ENCODE peak calls at places on chromosomes 2 and 18, in five cellular contexts. C is fibroblast of lung; X is lung; N is CD8-positive, alpha-beta T cell; V is AG04450. M is an unnamed sample.

GRCh38 chr2:88690591-88691338 is 708 bp upstream of the RPIA start:
- DNase-seq in C (no peak), X (no peak), N (peak), V (no peak), M (peak)

GRCh38 chr2:207230261-207231105 is 64.7 kb upstream of the KLF7 start:
- DNase-seq in C (no peak), X (no peak), N (no peak), V (no peak), M (no peak)

GRCh38 chr2:14288016-14288415 is 344.5 kb upstream of the LRATD1 start:
- DNase-seq in C (no peak), X (peak), N (no peak), V (no peak), M (no peak)

GRCh38 chr2:236369606-236370005 is 105.4 kb upstream of the ASB18 start:
- DNase-seq in C (no peak), X (peak), N (no peak), V (no peak), M (peak)

GRCh38 chr18:78652001-78652545 is 327.5 kb upstream of the SALL3 start:
- DNase-seq in C (no peak), X (no peak), N (no peak), V (no peak), M (no peak)

GRCh38 chr2:44450806-44451205 is 89.1 kb downstream of the CAMKMT start:
- DNase-seq in C (peak), X (no peak), N (no peak), V (no peak), M (no peak)

GRCh38 chr18:31680836-31681568 is 3.4 kb downstream of the B4GALT6 start:
- DNase-seq in C (no peak), X (no peak), N (no peak), V (no peak), M (peak)

GRCh38 chr18:51211552-51211951 is 14.1 kb upstream of the MEX3C start:
- DNase-seq in C (peak), X (peak), N (peak), V (no peak), M (peak)

GRCh38 chr2:137769406-137769805 is 194.9 kb upstream of the HNMT start:
- DNase-seq in C (no peak), X (no peak), N (no peak), V (no peak), M (no peak)

GRCh38 chr2:64179582-64180321 is 35.5 kb upstream of the PELI1 start:
- DNase-seq in C (no peak), X (no peak), N (no peak), V (no peak), M (no peak)

GRCh38 chr2:232085826-232086425 is 124.4 kb downstream of the DIS3L2 start:
- DNase-seq in C (no peak), X (no peak), N (no peak), V (no peak), M (no peak)

GRCh38 chr2:73283545-73284295 is 558 bp downstream of the FBXO41 start:
- DNase-seq in C (no peak), X (no peak), N (no peak), V (no peak), M (no peak)

GRCh38 chr2:69007603-69008002 is 5.4 kb upstream of the ANTXR1 start:
- DNase-seq in C (peak), X (no peak), N (no peak), V (no peak), M (no peak)

GRCh38 chr2:48406096-48406495 is 123.9 kb upstream of the STON1 start:
- DNase-seq in C (no peak), X (no peak), N (no peak), V (no peak), M (no peak)

DNA sequence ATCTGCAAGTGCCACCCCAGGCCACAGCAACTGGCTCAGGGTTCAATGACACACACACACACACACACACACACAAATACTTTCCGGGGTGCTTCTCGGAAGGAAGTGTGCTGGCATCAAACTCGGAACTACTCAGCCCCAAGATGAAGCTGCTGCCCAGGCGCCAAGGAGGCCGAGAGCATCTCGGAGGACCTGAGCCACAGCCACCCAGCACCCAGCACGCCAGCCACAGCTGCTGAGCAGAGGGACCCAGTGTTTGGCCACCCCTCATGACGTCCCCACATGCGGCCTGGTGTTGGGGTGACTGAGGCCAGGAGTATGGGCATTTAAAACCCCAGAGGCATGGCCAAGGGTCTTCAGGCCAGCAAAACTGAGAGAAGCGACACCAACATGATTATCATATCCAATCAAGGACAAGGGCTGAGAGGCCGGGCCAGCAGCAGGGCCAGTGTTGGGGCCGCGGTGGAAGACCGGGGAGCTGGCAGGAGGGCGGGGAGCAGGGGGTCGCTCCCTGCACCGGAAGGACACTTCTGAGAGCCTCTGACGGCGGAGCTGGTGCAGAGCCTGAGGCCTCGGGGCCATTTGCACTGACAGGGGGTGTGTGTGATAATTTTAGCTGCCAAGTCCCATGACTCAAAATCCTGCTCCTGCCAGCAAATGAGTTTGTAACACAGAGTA is 61.8 kb downstream of the BIN1 start:
- DNase-seq in C (peak), X (no peak), N (no peak), V (no peak), M (no peak)
- H3K27ac ChIP-seq in C (no peak), X (no peak), N (no peak), V (no peak), M (no peak)

GRCh38 chr2:16726147-16726546 is 60.5 kb upstream of the CYRIA start:
- DNase-seq in C (no peak), X (no peak), N (no peak), V (no peak), M (no peak)

GRCh38 chr2:16725549-16725948 is 59.9 kb upstream of the CYRIA start:
- DNase-seq in C (no peak), X (no peak), N (no peak), V (no peak), M (no peak)

GRCh38 chr2:16719409-16719808 is 53.8 kb upstream of the CYRIA start:
- DNase-seq in C (no peak), X (no peak), N (no peak), V (no peak), M (no peak)

GRCh38 chr2:16722121-16722520 is 56.5 kb upstream of the CYRIA start:
- DNase-seq in C (no peak), X (no peak), N (no peak), V (no peak), M (no peak)

DNA sequence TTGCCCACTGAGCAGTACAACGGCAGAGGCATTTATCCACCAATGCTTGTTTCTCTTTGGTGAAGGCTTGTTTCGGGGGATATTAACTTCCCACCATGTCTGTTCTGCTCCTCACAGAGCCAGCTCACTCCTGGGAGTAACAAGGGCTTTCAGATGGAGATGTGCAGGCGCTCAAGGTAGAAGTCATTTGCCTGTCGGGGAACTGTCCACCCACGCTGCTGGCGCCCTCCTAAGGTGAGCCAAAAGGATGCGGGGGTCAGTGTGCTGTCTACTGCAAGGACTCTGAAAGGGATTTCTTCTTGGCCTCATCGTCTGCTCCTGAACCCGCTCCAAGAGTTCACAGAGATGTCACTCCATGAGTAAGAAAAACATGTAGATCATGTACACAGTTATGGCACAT is 57.0 kb upstream of the CYRIA start:
- DNase-seq in C (no peak), X (no peak), N (no peak), V (no peak), M (no peak)
- TF ChIP-seq CTCF in C (no peak), X (no peak), N (no peak), V (no peak), M (no peak)

GRCh38 chr2:222318026-222318711 is 19.4 kb upstream of the PAX3 start:
- DNase-seq in C (peak), X (no peak), N (no peak), V (peak), M (peak)

GRCh38 chr2:222320441-222321395 is 21.9 kb upstream of the PAX3 start:
- DNase-seq in C (no peak), X (no peak), N (no peak), V (no peak), M (peak)

GRCh38 chr2:222322241-222322640 is 23.4 kb upstream of the PAX3 start:
- DNase-seq in C (no peak), X (no peak), N (no peak), V (no peak), M (no peak)

GRCh38 chr2:222319576-222320440 is 21.0 kb upstream of the PAX3 start:
- DNase-seq in C (no peak), X (no peak), N (no peak), V (no peak), M (peak)

DNA sequence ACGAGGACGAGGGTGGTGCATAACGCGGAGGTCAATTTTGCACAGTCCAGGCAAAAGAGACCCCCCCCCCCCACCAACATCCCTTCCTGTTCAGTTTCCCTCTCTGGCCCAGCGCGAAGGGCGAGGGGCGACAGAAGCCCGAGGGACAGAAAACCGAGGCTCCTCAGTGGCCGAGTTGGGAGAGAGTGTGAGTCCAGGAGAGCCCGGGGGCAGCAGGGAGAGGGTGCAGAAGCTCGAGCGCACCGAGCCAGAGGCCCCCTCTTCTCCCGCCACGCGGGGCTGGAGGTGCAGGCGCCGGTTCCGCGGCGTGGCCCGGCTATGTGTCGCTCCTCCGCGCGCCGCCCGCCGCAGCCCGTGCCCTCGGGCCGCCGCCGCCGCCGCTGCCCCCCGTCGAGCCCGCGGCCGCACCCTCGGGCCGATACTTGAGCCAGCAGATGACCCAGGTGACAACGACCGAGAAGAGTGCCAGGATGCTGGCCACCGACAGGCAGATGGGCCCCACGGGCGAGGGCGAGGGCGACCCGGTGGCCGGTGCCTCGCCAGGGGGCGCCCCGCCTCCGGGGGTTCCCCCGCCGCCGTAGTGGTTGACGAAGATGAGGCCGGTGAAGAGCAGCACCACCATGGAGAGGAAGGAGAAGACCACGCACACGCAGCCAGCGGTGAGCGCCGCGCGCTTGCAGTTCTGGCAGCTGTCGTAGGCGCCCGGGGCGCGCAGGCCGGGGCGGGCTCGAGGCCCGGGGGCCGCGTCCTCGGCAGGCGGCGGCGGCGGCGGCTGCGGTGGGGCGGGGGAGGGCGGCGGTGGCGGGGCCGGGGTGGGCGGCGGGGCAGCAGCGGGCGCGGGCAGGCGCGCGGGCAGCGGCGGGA is 20.1 kb upstream of the PAX3 start:
- DNase-seq in C (no peak), X (no peak), N (no peak), V (no peak), M (peak)
- H3K27ac ChIP-seq in C (no peak), X (no peak), N (no peak), V (no peak), M (no peak)

DNA sequence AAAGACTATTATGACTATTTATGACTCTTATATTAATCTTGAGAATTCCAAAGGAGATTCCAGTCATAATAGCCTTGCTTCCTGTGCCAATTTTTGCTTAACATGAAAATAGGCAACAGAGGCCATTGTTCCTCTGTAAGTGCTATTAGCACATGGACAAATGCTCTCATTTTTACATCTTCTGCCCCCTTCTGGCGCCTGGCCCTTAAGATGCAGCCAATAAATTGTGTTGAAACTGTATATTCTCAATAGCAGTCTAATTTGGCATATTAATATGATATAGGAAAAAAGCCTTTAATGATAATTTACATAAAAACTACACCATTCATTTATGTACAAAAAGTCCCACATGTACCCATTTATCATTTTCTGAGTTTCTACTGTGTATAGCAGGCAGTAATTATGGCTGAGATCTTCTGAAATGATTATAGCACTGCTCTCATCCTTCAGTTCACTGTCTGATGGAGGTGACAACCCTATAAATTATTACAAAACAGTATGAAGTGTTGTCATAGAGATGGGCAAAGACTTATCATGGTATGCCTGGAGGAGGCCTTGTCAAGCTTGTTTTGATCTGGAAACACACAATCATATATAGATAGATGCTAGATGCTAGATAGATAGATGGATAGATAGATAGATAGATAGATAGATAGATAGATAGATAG is 613.3 kb downstream of the TSN start:
- DNase-seq in C (no peak), X (no peak), N (no peak), V (no peak), M (no peak)
- TF ChIP-seq CTCF in C (no peak), X (no peak), N (no peak), V (no peak), M (no peak)

GRCh38 chr2:152337511-152337903 is 2.5 kb downstream of the FMNL2 start:
- DNase-seq in C (no peak), X (no peak), N (no peak), V (no peak), M (no peak)

GRCh38 chr2:152336103-152336853 is 1.3 kb downstream of the FMNL2 start:
- DNase-seq in C (peak), X (peak), N (no peak), V (no peak), M (peak)

GRCh38 chr2:152335851-152336102 is 803 bp downstream of the FMNL2 start:
- DNase-seq in C (no peak), X (no peak), N (no peak), V (no peak), M (peak)

GRCh38 chr2:152335016-152335850 is at the start of gene FMNL2:
- DNase-seq in C (peak), X (peak), N (peak), V (peak), M (peak)

DNA sequence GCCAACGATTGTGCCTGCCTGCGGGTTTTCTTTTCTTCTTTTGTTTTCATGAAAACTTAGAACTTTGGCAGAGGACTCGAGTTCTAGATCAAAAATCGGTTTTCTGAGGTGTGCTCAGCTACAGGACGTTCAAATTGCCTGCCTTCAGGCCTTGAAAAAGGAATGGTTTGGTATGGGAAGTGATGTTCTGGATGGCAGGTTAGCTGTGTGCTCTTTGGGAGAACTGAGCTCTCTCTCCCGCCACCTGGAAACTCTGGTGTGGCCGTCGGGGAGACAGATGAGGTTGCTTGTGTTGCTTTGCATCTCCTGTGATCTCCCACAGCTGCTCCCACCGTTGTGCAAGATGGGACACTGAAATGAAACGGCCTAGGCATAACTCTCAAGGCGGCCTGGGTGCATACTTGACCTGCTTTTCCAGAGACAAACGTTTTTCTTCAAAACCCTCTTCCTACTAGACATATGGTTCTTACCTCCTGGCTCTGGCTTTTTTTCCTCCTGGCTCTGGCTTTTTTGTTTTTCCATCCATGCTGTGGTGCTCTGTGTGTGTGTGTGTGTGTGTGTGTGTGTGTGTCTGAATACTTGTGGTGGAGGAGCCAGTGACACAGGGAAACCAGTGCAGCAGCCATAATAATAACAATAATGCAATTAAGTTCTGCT is 2.0 kb downstream of the FMNL2 start:
- DNase-seq in C (peak), X (no peak), N (no peak), V (no peak), M (peak)
- H3K27ac ChIP-seq in C (peak), X (peak), N (no peak), V (peak), M (peak)

DNA sequence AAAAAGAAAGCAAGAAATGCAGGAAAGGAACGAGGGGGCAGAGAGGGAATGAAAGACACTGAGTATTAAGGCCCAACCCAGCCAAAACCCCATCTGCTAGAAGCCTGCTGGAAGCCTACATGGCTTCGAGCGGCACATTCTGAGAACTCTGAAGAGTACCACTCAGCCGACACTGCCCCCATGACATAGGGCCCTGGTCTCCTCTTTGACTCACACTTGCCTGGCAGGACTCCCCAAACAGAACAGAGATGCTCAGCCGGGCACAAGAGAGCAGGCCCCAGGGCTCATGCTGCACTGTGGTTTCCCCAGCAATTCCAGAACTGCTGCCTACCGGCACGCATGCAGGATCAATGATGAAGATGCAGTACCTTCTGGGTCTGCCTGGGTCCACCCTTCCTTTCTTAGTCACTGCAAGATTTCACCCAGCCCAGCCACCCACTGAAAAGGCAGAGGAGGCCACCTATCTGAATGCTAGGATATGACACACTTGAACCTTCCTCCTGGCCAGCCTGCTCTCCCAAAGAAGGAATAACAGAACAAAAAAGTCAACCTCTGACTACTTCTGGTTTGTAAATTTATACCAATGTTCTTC is 49.4 kb downstream of the BCL11A start:
- DNase-seq in C (no peak), X (no peak), N (no peak), V (no peak), M (no peak)
- TF ChIP-seq CTCF in C (no peak), X (no peak), N (no peak), V (no peak), M (no peak)

M was measured in colonic mucosa.